ENCODE peak calls at places on chromosomes 12 and 14, in ten cellular contexts. One of them, this sample, is unnamed.

GRCh38 chr12:131000000-131000486 is 46.3 kb downstream of the ADGRD1 start:
- DNase-seq in pancreas: no peak
- DNase-seq in right cardiac atrium: no peak
- DNase-seq in HepG2: no peak
- DNase-seq in transverse colon: no peak
- DNase-seq in AG04450: no peak
- DNase-seq in adrenal gland: no peak
- DNase-seq in neural progenitor cell: no peak
- DNase-seq in effector memory CD4-positive, alpha-beta T cell: no peak
- DNase-seq in fibroblast of lung: no peak
- DNase-seq in this sample: no peak

GRCh38 chr12:49304161-49304560 is 9.2 kb downstream of the PRPH start:
- DNase-seq in pancreas: no peak
- DNase-seq in right cardiac atrium: no peak
- DNase-seq in HepG2: no peak
- DNase-seq in transverse colon: no peak
- DNase-seq in AG04450: peak
- DNase-seq in adrenal gland: no peak
- DNase-seq in neural progenitor cell: no peak
- DNase-seq in effector memory CD4-positive, alpha-beta T cell: no peak
- DNase-seq in fibroblast of lung: peak
- DNase-seq in this sample: peak

GRCh38 chr14:49972199-49972671 is 79.4 kb downstream of the ARF6 start:
- DNase-seq in pancreas: peak
- DNase-seq in right cardiac atrium: no peak
- DNase-seq in HepG2: no peak
- DNase-seq in transverse colon: peak
- DNase-seq in AG04450: no peak
- DNase-seq in adrenal gland: no peak
- DNase-seq in neural progenitor cell: no peak
- DNase-seq in effector memory CD4-positive, alpha-beta T cell: no peak
- DNase-seq in fibroblast of lung: peak
- DNase-seq in this sample: peak

GRCh38 chr14:72527591-72527990 is 366.3 kb downstream of the DPF3 start:
- DNase-seq in pancreas: no peak
- DNase-seq in right cardiac atrium: no peak
- DNase-seq in HepG2: no peak
- DNase-seq in transverse colon: no peak
- DNase-seq in AG04450: no peak
- DNase-seq in adrenal gland: no peak
- DNase-seq in neural progenitor cell: no peak
- DNase-seq in effector memory CD4-positive, alpha-beta T cell: no peak
- DNase-seq in fibroblast of lung: no peak
- DNase-seq in this sample: no peak

GRCh38 chr12:59486827-59487226 is 109.0 kb upstream of the SLC16A7 start:
- DNase-seq in pancreas: no peak
- DNase-seq in right cardiac atrium: no peak
- DNase-seq in HepG2: no peak
- DNase-seq in transverse colon: no peak
- DNase-seq in AG04450: no peak
- DNase-seq in adrenal gland: no peak
- DNase-seq in neural progenitor cell: no peak
- DNase-seq in effector memory CD4-positive, alpha-beta T cell: no peak
- DNase-seq in fibroblast of lung: no peak
- DNase-seq in this sample: no peak

GRCh38 chr12:69679119-69679518 is 20.0 kb downstream of the BEST3 start:
- DNase-seq in pancreas: no peak
- DNase-seq in right cardiac atrium: no peak
- DNase-seq in HepG2: no peak
- DNase-seq in transverse colon: no peak
- DNase-seq in AG04450: no peak
- DNase-seq in adrenal gland: no peak
- DNase-seq in neural progenitor cell: no peak
- DNase-seq in effector memory CD4-positive, alpha-beta T cell: no peak
- DNase-seq in fibroblast of lung: peak
- DNase-seq in this sample: no peak

GRCh38 chr12:4518106-4518728 is 20.5 kb upstream of the RAD51AP1 start:
- DNase-seq in pancreas: no peak
- DNase-seq in right cardiac atrium: no peak
- DNase-seq in HepG2: no peak
- DNase-seq in transverse colon: no peak
- DNase-seq in AG04450: peak
- DNase-seq in adrenal gland: no peak
- DNase-seq in neural progenitor cell: no peak
- DNase-seq in effector memory CD4-positive, alpha-beta T cell: no peak
- DNase-seq in fibroblast of lung: peak
- DNase-seq in this sample: peak

GRCh38 chr12:130879781-130880389 is 8.0 kb downstream of the RAN start:
- DNase-seq in pancreas: no peak
- DNase-seq in right cardiac atrium: no peak
- DNase-seq in HepG2: no peak
- DNase-seq in transverse colon: no peak
- DNase-seq in AG04450: no peak
- DNase-seq in adrenal gland: no peak
- DNase-seq in neural progenitor cell: no peak
- DNase-seq in effector memory CD4-positive, alpha-beta T cell: no peak
- DNase-seq in fibroblast of lung: no peak
- DNase-seq in this sample: no peak

DNA sequence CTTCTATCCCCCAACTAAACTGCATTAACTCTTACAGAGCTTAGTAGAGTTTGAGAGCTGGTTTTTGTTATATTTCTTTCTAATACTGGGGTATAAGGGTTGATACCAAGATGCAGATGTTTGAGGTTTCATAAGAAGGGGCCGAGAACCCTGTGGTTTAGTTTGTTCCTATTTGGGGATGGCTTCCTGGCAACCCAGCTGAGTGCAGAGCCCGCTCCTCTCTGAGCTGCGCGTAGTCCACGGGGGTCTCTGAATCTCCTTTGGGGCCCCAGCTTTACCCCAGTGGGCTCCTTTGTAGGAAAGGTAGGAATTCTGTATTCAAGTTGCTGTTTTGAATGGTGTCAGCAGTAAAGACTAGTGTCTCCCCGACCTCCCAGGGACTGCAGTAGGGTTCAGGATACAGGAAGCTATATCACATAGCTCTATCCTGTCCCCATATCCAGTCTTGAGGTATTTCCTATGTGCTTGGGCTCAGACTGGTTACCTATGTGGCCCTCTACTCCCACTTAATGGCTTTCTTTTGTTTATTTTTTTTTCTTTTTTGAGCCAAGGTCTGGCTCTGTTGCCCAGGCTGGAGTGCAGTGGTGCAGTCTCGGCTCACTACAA is 25.4 kb downstream of the PLXNC1 start:
- DNase-seq in pancreas: no peak
- DNase-seq in right cardiac atrium: no peak
- DNase-seq in HepG2: no peak
- DNase-seq in transverse colon: peak
- DNase-seq in AG04450: no peak
- DNase-seq in adrenal gland: no peak
- DNase-seq in neural progenitor cell: no peak
- DNase-seq in effector memory CD4-positive, alpha-beta T cell: no peak
- DNase-seq in fibroblast of lung: no peak
- DNase-seq in this sample: no peak
- H3K4me3 ChIP-seq in pancreas: no peak
- H3K4me3 ChIP-seq in right cardiac atrium: no peak
- H3K4me3 ChIP-seq in HepG2: no peak
- H3K4me3 ChIP-seq in transverse colon: no peak
- H3K4me3 ChIP-seq in AG04450: no peak
- H3K4me3 ChIP-seq in adrenal gland: no peak
- H3K4me3 ChIP-seq in neural progenitor cell: no peak
- H3K4me3 ChIP-seq in effector memory CD4-positive, alpha-beta T cell: no peak
- H3K4me3 ChIP-seq in fibroblast of lung: no peak
- H3K4me3 ChIP-seq in this sample: no peak

GRCh38 chr12:9077576-9078031 is 38.1 kb downstream of the A2M start:
- DNase-seq in pancreas: no peak
- DNase-seq in right cardiac atrium: no peak
- DNase-seq in HepG2: no peak
- DNase-seq in transverse colon: no peak
- DNase-seq in AG04450: no peak
- DNase-seq in adrenal gland: no peak
- DNase-seq in neural progenitor cell: no peak
- DNase-seq in effector memory CD4-positive, alpha-beta T cell: no peak
- DNase-seq in fibroblast of lung: no peak
- DNase-seq in this sample: no peak
- H3K4me3 ChIP-seq in pancreas: no peak
- H3K4me3 ChIP-seq in right cardiac atrium: no peak
- H3K4me3 ChIP-seq in HepG2: no peak
- H3K4me3 ChIP-seq in transverse colon: no peak
- H3K4me3 ChIP-seq in AG04450: no peak
- H3K4me3 ChIP-seq in adrenal gland: no peak
- H3K4me3 ChIP-seq in neural progenitor cell: no peak
- H3K4me3 ChIP-seq in effector memory CD4-positive, alpha-beta T cell: no peak
- H3K4me3 ChIP-seq in fibroblast of lung: no peak
- H3K4me3 ChIP-seq in this sample: no peak

GRCh38 chr12:64680235-64680634 is 69.9 kb downstream of the RASSF3 start:
- DNase-seq in pancreas: no peak
- DNase-seq in right cardiac atrium: no peak
- DNase-seq in HepG2: no peak
- DNase-seq in transverse colon: peak
- DNase-seq in AG04450: no peak
- DNase-seq in adrenal gland: no peak
- DNase-seq in neural progenitor cell: no peak
- DNase-seq in effector memory CD4-positive, alpha-beta T cell: no peak
- DNase-seq in fibroblast of lung: no peak
- DNase-seq in this sample: no peak

GRCh38 chr12:64681200-64682052 is 71.1 kb downstream of the RASSF3 start:
- DNase-seq in pancreas: no peak
- DNase-seq in right cardiac atrium: no peak
- DNase-seq in HepG2: no peak
- DNase-seq in transverse colon: no peak
- DNase-seq in AG04450: no peak
- DNase-seq in adrenal gland: no peak
- DNase-seq in neural progenitor cell: no peak
- DNase-seq in effector memory CD4-positive, alpha-beta T cell: no peak
- DNase-seq in fibroblast of lung: no peak
- DNase-seq in this sample: no peak

GRCh38 chr12:64678248-64678647 is 68.0 kb downstream of the RASSF3 start:
- DNase-seq in pancreas: no peak
- DNase-seq in right cardiac atrium: no peak
- DNase-seq in HepG2: no peak
- DNase-seq in transverse colon: no peak
- DNase-seq in AG04450: no peak
- DNase-seq in adrenal gland: no peak
- DNase-seq in neural progenitor cell: no peak
- DNase-seq in effector memory CD4-positive, alpha-beta T cell: no peak
- DNase-seq in fibroblast of lung: no peak
- DNase-seq in this sample: no peak

GRCh38 chr12:64678835-64679234 is 68.5 kb downstream of the RASSF3 start:
- DNase-seq in pancreas: no peak
- DNase-seq in right cardiac atrium: no peak
- DNase-seq in HepG2: no peak
- DNase-seq in transverse colon: no peak
- DNase-seq in AG04450: no peak
- DNase-seq in adrenal gland: no peak
- DNase-seq in neural progenitor cell: no peak
- DNase-seq in effector memory CD4-positive, alpha-beta T cell: no peak
- DNase-seq in fibroblast of lung: no peak
- DNase-seq in this sample: no peak

GRCh38 chr12:64679487-64679983 is 69.2 kb downstream of the RASSF3 start:
- DNase-seq in pancreas: no peak
- DNase-seq in right cardiac atrium: peak
- DNase-seq in HepG2: no peak
- DNase-seq in transverse colon: peak
- DNase-seq in AG04450: no peak
- DNase-seq in adrenal gland: peak
- DNase-seq in neural progenitor cell: no peak
- DNase-seq in effector memory CD4-positive, alpha-beta T cell: peak
- DNase-seq in fibroblast of lung: peak
- DNase-seq in this sample: no peak
- H3K4me3 ChIP-seq in pancreas: no peak
- H3K4me3 ChIP-seq in right cardiac atrium: no peak
- H3K4me3 ChIP-seq in HepG2: no peak
- H3K4me3 ChIP-seq in transverse colon: peak
- H3K4me3 ChIP-seq in AG04450: no peak
- H3K4me3 ChIP-seq in adrenal gland: no peak
- H3K4me3 ChIP-seq in neural progenitor cell: no peak
- H3K4me3 ChIP-seq in effector memory CD4-positive, alpha-beta T cell: peak
- H3K4me3 ChIP-seq in fibroblast of lung: no peak
- H3K4me3 ChIP-seq in this sample: no peak

GRCh38 chr12:110555509-110556406 is 27.4 kb downstream of the PPTC7 start:
- DNase-seq in pancreas: no peak
- DNase-seq in right cardiac atrium: no peak
- DNase-seq in HepG2: no peak
- DNase-seq in transverse colon: no peak
- DNase-seq in AG04450: no peak
- DNase-seq in adrenal gland: no peak
- DNase-seq in neural progenitor cell: no peak
- DNase-seq in effector memory CD4-positive, alpha-beta T cell: no peak
- DNase-seq in fibroblast of lung: peak
- DNase-seq in this sample: no peak
- H3K4me3 ChIP-seq in pancreas: no peak
- H3K4me3 ChIP-seq in right cardiac atrium: no peak
- H3K4me3 ChIP-seq in HepG2: no peak
- H3K4me3 ChIP-seq in transverse colon: no peak
- H3K4me3 ChIP-seq in AG04450: peak
- H3K4me3 ChIP-seq in adrenal gland: no peak
- H3K4me3 ChIP-seq in neural progenitor cell: no peak
- H3K4me3 ChIP-seq in effector memory CD4-positive, alpha-beta T cell: no peak
- H3K4me3 ChIP-seq in fibroblast of lung: peak
- H3K4me3 ChIP-seq in this sample: peak

DNA sequence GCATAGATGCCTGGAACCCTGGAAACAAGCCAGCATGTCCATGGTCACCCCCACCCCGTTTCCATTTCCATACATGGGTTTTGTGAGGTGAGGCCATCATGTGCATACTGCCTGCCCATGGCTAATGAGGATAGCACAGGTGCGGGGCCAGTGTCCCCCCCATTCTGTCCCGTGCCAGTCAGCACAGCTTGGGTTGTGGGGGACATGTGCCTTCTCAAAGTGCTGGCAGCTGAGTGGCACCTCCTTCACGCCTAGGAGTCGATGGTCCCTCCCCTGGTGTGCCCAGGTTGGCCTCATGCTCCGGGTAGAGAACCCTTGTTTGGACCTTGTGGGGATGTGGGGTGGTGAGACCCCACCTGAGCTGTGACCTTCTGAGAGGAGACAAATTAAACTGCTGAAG is 7.2 kb downstream of the YY1 start:
- DNase-seq in pancreas: peak
- DNase-seq in right cardiac atrium: no peak
- DNase-seq in HepG2: no peak
- DNase-seq in transverse colon: peak
- DNase-seq in AG04450: no peak
- DNase-seq in adrenal gland: no peak
- DNase-seq in neural progenitor cell: no peak
- DNase-seq in effector memory CD4-positive, alpha-beta T cell: no peak
- DNase-seq in fibroblast of lung: no peak
- DNase-seq in this sample: no peak
- H3K4me3 ChIP-seq in pancreas: no peak
- H3K4me3 ChIP-seq in right cardiac atrium: no peak
- H3K4me3 ChIP-seq in HepG2: no peak
- H3K4me3 ChIP-seq in transverse colon: no peak
- H3K4me3 ChIP-seq in AG04450: no peak
- H3K4me3 ChIP-seq in adrenal gland: no peak
- H3K4me3 ChIP-seq in neural progenitor cell: no peak
- H3K4me3 ChIP-seq in effector memory CD4-positive, alpha-beta T cell: no peak
- H3K4me3 ChIP-seq in fibroblast of lung: no peak
- H3K4me3 ChIP-seq in this sample: no peak